ENCODE peak calls at places on chromosomes 13 and 19, in six cellular contexts. V, U, N, G, W and Q are unnamed samples.

GRCh38 chr19:16588824-16589577 is 16.8 kb upstream of the SLC35E1 start:
- ATAC-seq in W (no peak), G (no peak), N (no peak), U (no peak), V (no peak), Q (peak)

GRCh38 chr19:33225458-33225925 is at the start of gene SLC7A10:
- ATAC-seq in V (peak), G (no peak), U (no peak), N (peak), W (no peak), Q (no peak)

GRCh38 chr19:17770613-17771012 is 19.3 kb downstream of the FCHO1 start:
- ATAC-seq in U (no peak), V (no peak), N (no peak), G (no peak), W (no peak), Q (no peak)

GRCh38 chr13:21871919-21872318 is 201.0 kb downstream of the FGF9 start:
- ATAC-seq in G (no peak), W (no peak), N (peak), U (no peak), V (no peak), Q (no peak)

GRCh38 chr13:22793598-22794134 is 387.1 kb upstream of the SGCG start:
- ATAC-seq in N (peak), W (no peak), U (no peak), G (no peak), V (no peak), Q (no peak)

GRCh38 chr19:19026299-19026971 is 6.9 kb downstream of the SUGP2 start:
- ATAC-seq in G (no peak), W (no peak), V (no peak), U (no peak), N (peak), Q (no peak)

GRCh38 chr13:102700088-102701031 is 5.5 kb upstream of the METTL21C start:
- ATAC-seq in U (no peak), G (no peak), V (no peak), W (no peak), N (no peak), Q (no peak)

GRCh38 chr13:72507394-72508199 is 219.8 kb downstream of the MZT1 start:
- ATAC-seq in U (no peak), W (no peak), N (no peak), G (no peak), V (no peak), Q (no peak)

GRCh38 chr13:88707652-88708051 is 1036.5 kb downstream of the SLITRK5 start:
- ATAC-seq in G (no peak), W (no peak), V (peak), U (peak), N (no peak), Q (no peak)

GRCh38 chr13:51396352-51396751 is 56.5 kb downstream of the INTS6 start:
- ATAC-seq in G (no peak), W (peak), N (peak), U (no peak), V (no peak), Q (peak)

GRCh38 chr19:50794778-50795664 is 4.8 kb downstream of the ACP4 start:
- ATAC-seq in V (peak), U (peak), W (peak), G (no peak), N (no peak), Q (peak)

GRCh38 chr19:296476-297225 is 5.4 kb upstream of the PLPP2 start:
- ATAC-seq in N (peak), V (no peak), G (no peak), W (no peak), U (no peak), Q (no peak)

GRCh38 chr13:20369886-20370361 is 137.8 kb upstream of the GJB6 start:
- ATAC-seq in V (no peak), U (no peak), W (peak), N (no peak), G (no peak), Q (peak)

GRCh38 chr19:47886010-47886559 is at the start of gene SULT2A1:
- ATAC-seq in G (no peak), U (no peak), W (no peak), V (no peak), N (no peak), Q (no peak)

GRCh38 chr19:18418034-18418724 is 1.0 kb upstream of the SSBP4 start:
- ATAC-seq in G (no peak), N (no peak), W (peak), U (peak), V (peak), Q (peak)

GRCh38 chr13:24050796-24051715 is 109.5 kb upstream of the SPATA13 start:
- ATAC-seq in G (no peak), W (no peak), V (no peak), U (no peak), N (peak), Q (no peak)

GRCh38 chr19:35793381-35794165 is 18.2 kb downstream of the ARHGAP33 start:
- ATAC-seq in W (no peak), N (no peak), U (no peak), G (no peak), V (no peak), Q (no peak)

GRCh38 chr19:49084206-49085019 is 838 bp upstream of the SNRNP70 start:
- ATAC-seq in W (no peak), G (no peak), U (no peak), V (no peak), N (no peak), Q (no peak)

GRCh38 chr19:40786060-40787037 is 8.3 kb downstream of the RAB4B start:
- ATAC-seq in V (no peak), W (no peak), N (peak), G (no peak), U (no peak), Q (no peak)

GRCh38 chr13:93036380-93036779 is 190.2 kb upstream of the GPC6 start:
- ATAC-seq in G (no peak), U (no peak), V (no peak), W (no peak), N (no peak), Q (no peak)

GRCh38 chr19:3061214-3062161 is 807 bp downstream of the TLE5 start:
- ATAC-seq in G (no peak), W (peak), N (peak), V (peak), U (peak), Q (peak)

GRCh38 chr19:52296400-52296772 is 583 bp upstream of the ZNF480 start:
- ATAC-seq in W (no peak), V (peak), N (no peak), U (no peak), G (no peak), Q (no peak)

GRCh38 chr19:15038304-15038703 is 11.0 kb upstream of the CASP14 start:
- ATAC-seq in N (no peak), W (no peak), V (no peak), U (no peak), G (no peak), Q (no peak)

GRCh38 chr13:26978081-26978860 is 193.3 kb downstream of the USP12 start:
- ATAC-seq in U (no peak), V (no peak), W (no peak), G (peak), N (peak), Q (no peak)

GRCh38 chr19:45279587-45280192 is 28.6 kb downstream of the MARK4 start:
- ATAC-seq in N (no peak), V (no peak), W (no peak), U (no peak), G (no peak), Q (no peak)

GRCh38 chr13:97026759-97027555 is 32.7 kb upstream of the OXGR1 start:
- ATAC-seq in G (no peak), W (no peak), U (no peak), N (no peak), V (no peak), Q (no peak)

GRCh38 chr13:99256283-99256682 is 1.9 kb downstream of the GPR18 start:
- ATAC-seq in G (no peak), V (no peak), W (no peak), U (no peak), N (no peak), Q (no peak)